ENCODE peak calls at places on chromosome 2, in nine cellular contexts. One of them, this sample, is unnamed.

GRCh38 chr2:128073278-128073677 is 17.7 kb upstream of the UGGT1 start:
- DNase-seq in left colon: no peak
- DNase-seq in HAP-1: no peak
- DNase-seq in NCI-H524: no peak
- DNase-seq in astrocyte: no peak
- DNase-seq in stimulated activated CD4-positive, alpha-beta T cell treated with anti-CD3 and anti-CD28 coated beads, TNF-alpha, amount 100 ng/mL, for 24 hours: no peak
- DNase-seq in LNCaP clone FGC: no peak
- DNase-seq in OCI-LY7: no peak
- DNase-seq in AML-193: no peak
- DNase-seq in this sample: no peak

GRCh38 chr2:112622528-112622849 is 23.2 kb upstream of the SLC20A1 start:
- DNase-seq in OCI-LY7: no peak
- DNase-seq in stimulated activated CD4-positive, alpha-beta T cell treated with anti-CD3 and anti-CD28 coated beads, TNF-alpha, amount 100 ng/mL, for 24 hours: no peak
- DNase-seq in astrocyte: peak; percentile 97
- DNase-seq in NCI-H524: peak; percentile 26
- DNase-seq in left colon: no peak
- DNase-seq in HAP-1: no peak
- DNase-seq in LNCaP clone FGC: no peak
- DNase-seq in AML-193: peak; percentile 35
- DNase-seq in this sample: no peak

GRCh38 chr2:101012706-101013181 is 10.7 kb downstream of the RPL31 start:
- DNase-seq in AML-193: no peak
- DNase-seq in OCI-LY7: peak; percentile 47
- DNase-seq in LNCaP clone FGC: no peak
- DNase-seq in NCI-H524: peak; percentile 24
- DNase-seq in HAP-1: peak; percentile 66
- DNase-seq in stimulated activated CD4-positive, alpha-beta T cell treated with anti-CD3 and anti-CD28 coated beads, TNF-alpha, amount 100 ng/mL, for 24 hours: no peak
- DNase-seq in left colon: no peak
- DNase-seq in astrocyte: peak; percentile 8
- DNase-seq in this sample: no peak

GRCh38 chr2:232512557-232512956 is 7.6 kb upstream of the PRSS56 start:
- DNase-seq in HAP-1: no peak
- DNase-seq in stimulated activated CD4-positive, alpha-beta T cell treated with anti-CD3 and anti-CD28 coated beads, TNF-alpha, amount 100 ng/mL, for 24 hours: no peak
- DNase-seq in OCI-LY7: no peak
- DNase-seq in astrocyte: no peak
- DNase-seq in left colon: no peak
- DNase-seq in NCI-H524: no peak
- DNase-seq in LNCaP clone FGC: no peak
- DNase-seq in AML-193: no peak
- DNase-seq in this sample: no peak

GRCh38 chr2:186576614-186577013 is 13.2 kb upstream of the ITGAV start:
- DNase-seq in astrocyte: peak; percentile 78
- DNase-seq in OCI-LY7: no peak
- DNase-seq in AML-193: no peak
- DNase-seq in HAP-1: no peak
- DNase-seq in stimulated activated CD4-positive, alpha-beta T cell treated with anti-CD3 and anti-CD28 coated beads, TNF-alpha, amount 100 ng/mL, for 24 hours: no peak
- DNase-seq in left colon: no peak
- DNase-seq in NCI-H524: no peak
- DNase-seq in LNCaP clone FGC: no peak
- DNase-seq in this sample: no peak

GRCh38 chr2:45962522-45962921 is 311.0 kb downstream of the PRKCE start:
- DNase-seq in AML-193: no peak
- DNase-seq in OCI-LY7: no peak
- DNase-seq in NCI-H524: no peak
- DNase-seq in stimulated activated CD4-positive, alpha-beta T cell treated with anti-CD3 and anti-CD28 coated beads, TNF-alpha, amount 100 ng/mL, for 24 hours: no peak
- DNase-seq in LNCaP clone FGC: no peak
- DNase-seq in HAP-1: no peak
- DNase-seq in left colon: no peak
- DNase-seq in astrocyte: peak; percentile 62
- DNase-seq in this sample: no peak

GRCh38 chr2:96917008-96917575 is 47.2 kb upstream of the SEMA4C start:
- DNase-seq in HAP-1: no peak
- DNase-seq in LNCaP clone FGC: no peak
- DNase-seq in AML-193: no peak
- DNase-seq in left colon: peak; percentile 60
- DNase-seq in NCI-H524: no peak
- DNase-seq in OCI-LY7: no peak
- DNase-seq in stimulated activated CD4-positive, alpha-beta T cell treated with anti-CD3 and anti-CD28 coated beads, TNF-alpha, amount 100 ng/mL, for 24 hours: no peak
- DNase-seq in astrocyte: no peak
- DNase-seq in this sample: no peak

GRCh38 chr2:204505488-204505887 is 39.8 kb upstream of the PARD3B start:
- DNase-seq in HAP-1: no peak
- DNase-seq in OCI-LY7: no peak
- DNase-seq in stimulated activated CD4-positive, alpha-beta T cell treated with anti-CD3 and anti-CD28 coated beads, TNF-alpha, amount 100 ng/mL, for 24 hours: no peak
- DNase-seq in NCI-H524: no peak
- DNase-seq in AML-193: no peak
- DNase-seq in astrocyte: peak; percentile 16
- DNase-seq in LNCaP clone FGC: no peak
- DNase-seq in left colon: no peak
- DNase-seq in this sample: no peak

GRCh38 chr2:95272781-95273180 is 1.5 kb upstream of the PROM2 start:
- DNase-seq in stimulated activated CD4-positive, alpha-beta T cell treated with anti-CD3 and anti-CD28 coated beads, TNF-alpha, amount 100 ng/mL, for 24 hours: no peak
- DNase-seq in LNCaP clone FGC: no peak
- DNase-seq in NCI-H524: no peak
- DNase-seq in astrocyte: no peak
- DNase-seq in left colon: peak; percentile 13
- DNase-seq in OCI-LY7: no peak
- DNase-seq in HAP-1: peak; percentile 1
- DNase-seq in AML-193: no peak
- DNase-seq in this sample: no peak

GRCh38 chr2:158760887-158761286 is 34.2 kb upstream of the DAPL1 start:
- DNase-seq in astrocyte: no peak
- DNase-seq in AML-193: no peak
- DNase-seq in stimulated activated CD4-positive, alpha-beta T cell treated with anti-CD3 and anti-CD28 coated beads, TNF-alpha, amount 100 ng/mL, for 24 hours: no peak
- DNase-seq in OCI-LY7: no peak
- DNase-seq in HAP-1: no peak
- DNase-seq in left colon: no peak
- DNase-seq in LNCaP clone FGC: no peak
- DNase-seq in NCI-H524: no peak
- DNase-seq in this sample: no peak

GRCh38 chr2:237141556-237141955 is 55.9 kb downstream of the COPS8 start:
- DNase-seq in stimulated activated CD4-positive, alpha-beta T cell treated with anti-CD3 and anti-CD28 coated beads, TNF-alpha, amount 100 ng/mL, for 24 hours: no peak
- DNase-seq in astrocyte: peak; percentile 85
- DNase-seq in AML-193: no peak
- DNase-seq in left colon: no peak
- DNase-seq in HAP-1: no peak
- DNase-seq in OCI-LY7: no peak
- DNase-seq in NCI-H524: no peak
- DNase-seq in LNCaP clone FGC: no peak
- DNase-seq in this sample: no peak

GRCh38 chr2:13821255-13821880 is 811.1 kb upstream of the LRATD1 start:
- DNase-seq in OCI-LY7: no peak
- DNase-seq in NCI-H524: no peak
- DNase-seq in left colon: no peak
- DNase-seq in HAP-1: no peak
- DNase-seq in astrocyte: peak; percentile 97
- DNase-seq in LNCaP clone FGC: no peak
- DNase-seq in stimulated activated CD4-positive, alpha-beta T cell treated with anti-CD3 and anti-CD28 coated beads, TNF-alpha, amount 100 ng/mL, for 24 hours: no peak
- DNase-seq in AML-193: no peak
- DNase-seq in this sample: no peak

GRCh38 chr2:238874330-238875050 is 26.6 kb downstream of the TWIST2 start:
- DNase-seq in stimulated activated CD4-positive, alpha-beta T cell treated with anti-CD3 and anti-CD28 coated beads, TNF-alpha, amount 100 ng/mL, for 24 hours: no peak
- DNase-seq in NCI-H524: no peak
- DNase-seq in LNCaP clone FGC: no peak
- DNase-seq in OCI-LY7: no peak
- DNase-seq in HAP-1: no peak
- DNase-seq in astrocyte: no peak
- DNase-seq in left colon: no peak
- DNase-seq in AML-193: no peak
- DNase-seq in this sample: no peak

GRCh38 chr2:24592436-24593100 is 101.5 kb downstream of the NCOA1 start:
- DNase-seq in NCI-H524: no peak
- DNase-seq in LNCaP clone FGC: no peak
- DNase-seq in stimulated activated CD4-positive, alpha-beta T cell treated with anti-CD3 and anti-CD28 coated beads, TNF-alpha, amount 100 ng/mL, for 24 hours: no peak
- DNase-seq in left colon: no peak
- DNase-seq in HAP-1: no peak
- DNase-seq in OCI-LY7: no peak
- DNase-seq in AML-193: no peak
- DNase-seq in astrocyte: no peak
- DNase-seq in this sample: no peak

GRCh38 chr2:121707920-121708361 is 28.7 kb downstream of the NIFK start:
- DNase-seq in left colon: peak; percentile 70
- DNase-seq in LNCaP clone FGC: no peak
- DNase-seq in astrocyte: peak; percentile 44
- DNase-seq in stimulated activated CD4-positive, alpha-beta T cell treated with anti-CD3 and anti-CD28 coated beads, TNF-alpha, amount 100 ng/mL, for 24 hours: no peak
- DNase-seq in AML-193: no peak
- DNase-seq in HAP-1: no peak
- DNase-seq in OCI-LY7: no peak
- DNase-seq in NCI-H524: no peak
- DNase-seq in this sample: peak; percentile 67

GRCh38 chr2:200462136-200462710 is 47.6 kb downstream of the KCTD18 start:
- DNase-seq in LNCaP clone FGC: peak; percentile 61
- DNase-seq in NCI-H524: no peak
- DNase-seq in AML-193: no peak
- DNase-seq in left colon: no peak
- DNase-seq in stimulated activated CD4-positive, alpha-beta T cell treated with anti-CD3 and anti-CD28 coated beads, TNF-alpha, amount 100 ng/mL, for 24 hours: no peak
- DNase-seq in astrocyte: no peak
- DNase-seq in HAP-1: no peak
- DNase-seq in OCI-LY7: no peak
- DNase-seq in this sample: no peak

GRCh38 chr2:158928515-158928914 is 39.9 kb upstream of the TANC1 start:
- DNase-seq in astrocyte: no peak
- DNase-seq in AML-193: no peak
- DNase-seq in stimulated activated CD4-positive, alpha-beta T cell treated with anti-CD3 and anti-CD28 coated beads, TNF-alpha, amount 100 ng/mL, for 24 hours: no peak
- DNase-seq in left colon: no peak
- DNase-seq in LNCaP clone FGC: no peak
- DNase-seq in HAP-1: no peak
- DNase-seq in NCI-H524: no peak
- DNase-seq in OCI-LY7: no peak
- DNase-seq in this sample: no peak

GRCh38 chr2:181165199-181165868 is 184.9 kb downstream of the UBE2E3 start:
- DNase-seq in OCI-LY7: no peak
- DNase-seq in left colon: no peak
- DNase-seq in stimulated activated CD4-positive, alpha-beta T cell treated with anti-CD3 and anti-CD28 coated beads, TNF-alpha, amount 100 ng/mL, for 24 hours: no peak
- DNase-seq in AML-193: no peak
- DNase-seq in HAP-1: no peak
- DNase-seq in NCI-H524: no peak
- DNase-seq in astrocyte: no peak
- DNase-seq in LNCaP clone FGC: no peak
- DNase-seq in this sample: no peak

GRCh38 chr2:96262306-96262705 is 3.5 kb downstream of the TMEM127 start:
- DNase-seq in AML-193: no peak
- DNase-seq in HAP-1: no peak
- DNase-seq in astrocyte: no peak
- DNase-seq in stimulated activated CD4-positive, alpha-beta T cell treated with anti-CD3 and anti-CD28 coated beads, TNF-alpha, amount 100 ng/mL, for 24 hours: no peak
- DNase-seq in LNCaP clone FGC: no peak
- DNase-seq in left colon: no peak
- DNase-seq in NCI-H524: no peak
- DNase-seq in OCI-LY7: no peak
- DNase-seq in this sample: no peak

GRCh38 chr2:189391201-189391600 is 50.1 kb upstream of the WDR75 start:
- DNase-seq in stimulated activated CD4-positive, alpha-beta T cell treated with anti-CD3 and anti-CD28 coated beads, TNF-alpha, amount 100 ng/mL, for 24 hours: no peak
- DNase-seq in HAP-1: no peak
- DNase-seq in left colon: no peak
- DNase-seq in astrocyte: no peak
- DNase-seq in OCI-LY7: no peak
- DNase-seq in LNCaP clone FGC: no peak
- DNase-seq in AML-193: no peak
- DNase-seq in NCI-H524: no peak
- DNase-seq in this sample: no peak

GRCh38 chr2:7373156-7373555 is 455.9 kb downstream of the RNF144A start:
- DNase-seq in left colon: no peak
- DNase-seq in NCI-H524: no peak
- DNase-seq in HAP-1: no peak
- DNase-seq in AML-193: no peak
- DNase-seq in LNCaP clone FGC: no peak
- DNase-seq in astrocyte: no peak
- DNase-seq in OCI-LY7: no peak
- DNase-seq in stimulated activated CD4-positive, alpha-beta T cell treated with anti-CD3 and anti-CD28 coated beads, TNF-alpha, amount 100 ng/mL, for 24 hours: no peak
- DNase-seq in this sample: no peak

GRCh38 chr2:204027105-204027504 is 90.5 kb downstream of the ICOS start:
- DNase-seq in AML-193: no peak
- DNase-seq in HAP-1: no peak
- DNase-seq in stimulated activated CD4-positive, alpha-beta T cell treated with anti-CD3 and anti-CD28 coated beads, TNF-alpha, amount 100 ng/mL, for 24 hours: no peak
- DNase-seq in LNCaP clone FGC: no peak
- DNase-seq in astrocyte: peak; percentile 47
- DNase-seq in NCI-H524: peak; percentile 30
- DNase-seq in left colon: no peak
- DNase-seq in OCI-LY7: peak; percentile 81
- DNase-seq in this sample: no peak

GRCh38 chr2:74620671-74621070 is 27.5 kb downstream of the M1AP start:
- DNase-seq in stimulated activated CD4-positive, alpha-beta T cell treated with anti-CD3 and anti-CD28 coated beads, TNF-alpha, amount 100 ng/mL, for 24 hours: no peak
- DNase-seq in HAP-1: no peak
- DNase-seq in AML-193: no peak
- DNase-seq in OCI-LY7: no peak
- DNase-seq in NCI-H524: no peak
- DNase-seq in left colon: no peak
- DNase-seq in LNCaP clone FGC: no peak
- DNase-seq in astrocyte: no peak
- DNase-seq in this sample: no peak

GRCh38 chr2:96556441-96557330 is 20.1 kb downstream of the ARID5A start:
- DNase-seq in astrocyte: peak; percentile 91
- DNase-seq in OCI-LY7: no peak
- DNase-seq in NCI-H524: no peak
- DNase-seq in LNCaP clone FGC: no peak
- DNase-seq in left colon: peak; percentile 70
- DNase-seq in stimulated activated CD4-positive, alpha-beta T cell treated with anti-CD3 and anti-CD28 coated beads, TNF-alpha, amount 100 ng/mL, for 24 hours: peak; percentile 41
- DNase-seq in HAP-1: no peak
- DNase-seq in AML-193: no peak
- DNase-seq in this sample: no peak

GRCh38 chr2:55090702-55091101 is 40.5 kb upstream of the RTN4 start:
- DNase-seq in HAP-1: no peak
- DNase-seq in left colon: no peak
- DNase-seq in stimulated activated CD4-positive, alpha-beta T cell treated with anti-CD3 and anti-CD28 coated beads, TNF-alpha, amount 100 ng/mL, for 24 hours: no peak
- DNase-seq in NCI-H524: no peak
- DNase-seq in astrocyte: no peak
- DNase-seq in OCI-LY7: no peak
- DNase-seq in AML-193: peak; percentile 73
- DNase-seq in LNCaP clone FGC: no peak
- DNase-seq in this sample: no peak

GRCh38 chr2:28665041-28665704 is 86.5 kb upstream of the PPP1CB start:
- DNase-seq in OCI-LY7: no peak
- DNase-seq in left colon: peak; percentile 80
- DNase-seq in astrocyte: peak; percentile 77
- DNase-seq in HAP-1: no peak
- DNase-seq in stimulated activated CD4-positive, alpha-beta T cell treated with anti-CD3 and anti-CD28 coated beads, TNF-alpha, amount 100 ng/mL, for 24 hours: no peak
- DNase-seq in NCI-H524: peak; percentile 49
- DNase-seq in AML-193: no peak
- DNase-seq in LNCaP clone FGC: no peak
- DNase-seq in this sample: peak; percentile 60

GRCh38 chr2:26849056-26850001 is 1.4 kb downstream of the DPYSL5 start:
- DNase-seq in stimulated activated CD4-positive, alpha-beta T cell treated with anti-CD3 and anti-CD28 coated beads, TNF-alpha, amount 100 ng/mL, for 24 hours: no peak
- DNase-seq in astrocyte: no peak
- DNase-seq in NCI-H524: peak; percentile 48
- DNase-seq in left colon: no peak
- DNase-seq in AML-193: no peak
- DNase-seq in OCI-LY7: no peak
- DNase-seq in LNCaP clone FGC: no peak
- DNase-seq in HAP-1: peak; percentile 86
- DNase-seq in this sample: no peak

GRCh38 chr2:11663427-11663826 is 6.6 kb downstream of the NTSR2 start:
- DNase-seq in left colon: no peak
- DNase-seq in NCI-H524: no peak
- DNase-seq in HAP-1: no peak
- DNase-seq in AML-193: no peak
- DNase-seq in LNCaP clone FGC: no peak
- DNase-seq in OCI-LY7: no peak
- DNase-seq in stimulated activated CD4-positive, alpha-beta T cell treated with anti-CD3 and anti-CD28 coated beads, TNF-alpha, amount 100 ng/mL, for 24 hours: no peak
- DNase-seq in astrocyte: no peak
- DNase-seq in this sample: no peak

GRCh38 chr2:240929364-240930095 is 23.4 kb downstream of the CROCC2 start:
- DNase-seq in AML-193: no peak
- DNase-seq in stimulated activated CD4-positive, alpha-beta T cell treated with anti-CD3 and anti-CD28 coated beads, TNF-alpha, amount 100 ng/mL, for 24 hours: no peak
- DNase-seq in astrocyte: no peak
- DNase-seq in HAP-1: peak; percentile 4
- DNase-seq in NCI-H524: no peak
- DNase-seq in OCI-LY7: no peak
- DNase-seq in LNCaP clone FGC: no peak
- DNase-seq in left colon: peak; percentile 3
- DNase-seq in this sample: no peak

GRCh38 chr2:155223781-155224406 is 525.4 kb downstream of the KCNJ3 start:
- DNase-seq in HAP-1: peak; percentile 16
- DNase-seq in left colon: no peak
- DNase-seq in LNCaP clone FGC: no peak
- DNase-seq in stimulated activated CD4-positive, alpha-beta T cell treated with anti-CD3 and anti-CD28 coated beads, TNF-alpha, amount 100 ng/mL, for 24 hours: no peak
- DNase-seq in OCI-LY7: peak; percentile 50
- DNase-seq in astrocyte: no peak
- DNase-seq in NCI-H524: peak; percentile 43
- DNase-seq in AML-193: no peak
- DNase-seq in this sample: no peak